ENCODE peak calls at places on chromosomes 2 and 18, in six cellular contexts. Q is prostate gland, P is K562, A is H1, Y is sigmoid colon, L is suprapubic skin. Z is an unnamed sample.

GRCh38 chr2:226002438-226002837 is 602.9 kb downstream of the NYAP2 start:
- DNase-seq in Q (no peak), P (no peak), A (no peak), Y (no peak), L (no peak), Z (no peak)

GRCh38 chr2:120750488-120751210 is 15.0 kb downstream of the GLI2 start:
- DNase-seq in Q (no peak), P (no peak), A (peak), Y (peak), L (peak), Z (peak)

GRCh38 chr2:239854596-239854995 is 170.5 kb downstream of the NDUFA10 start:
- DNase-seq in Q (no peak), P (no peak), A (no peak), Y (no peak), L (no peak), Z (no peak)

GRCh38 chr2:106037922-106038321 is 156.2 kb downstream of the UXS1 start:
- DNase-seq in Q (no peak), P (no peak), A (no peak), Y (no peak), L (no peak), Z (no peak)

GRCh38 chr2:72149556-72150156 is 2.0 kb upstream of the CYP26B1 start:
- DNase-seq in Q (peak), P (no peak), A (no peak), Y (peak), L (peak), Z (peak)

GRCh38 chr18:21943456-21943855 is 202.9 kb downstream of the MIB1 start:
- DNase-seq in Q (no peak), P (no peak), A (no peak), Y (no peak), L (no peak), Z (no peak)

GRCh38 chr2:8993902-8994278 is 9.6 kb downstream of the MBOAT2 start:
- DNase-seq in Q (no peak), P (no peak), A (no peak), Y (no peak), L (no peak), Z (no peak)

GRCh38 chr2:54416938-54417337 is 39.2 kb upstream of the SPTBN1 start:
- DNase-seq in Q (no peak), P (no peak), A (no peak), Y (no peak), L (no peak), Z (no peak)

GRCh38 chr2:16584824-16585546 is 80.6 kb downstream of the CYRIA start:
- DNase-seq in Q (no peak), P (no peak), A (no peak), Y (no peak), L (no peak), Z (no peak)

GRCh38 chr2:229920011-229920781 is 1.6 kb downstream of the TRIP12 start:
- DNase-seq in Q (peak), P (no peak), A (no peak), Y (no peak), L (no peak), Z (no peak)

GRCh38 chr2:240339411-240340360 is 95.8 kb upstream of the GPC1 start:
- DNase-seq in Q (no peak), P (no peak), A (no peak), Y (no peak), L (peak), Z (peak)

GRCh38 chr2:54455584-54456525 is at the start of gene SPTBN1:
- DNase-seq in Q (peak), P (peak), A (peak), Y (peak), L (peak), Z (peak)

GRCh38 chr2:235116885-235117492 is 165.2 kb downstream of the SH3BP4 start:
- DNase-seq in Q (no peak), P (peak), A (no peak), Y (no peak), L (no peak), Z (no peak)

GRCh38 chr2:11342561-11343343 is 1.7 kb downstream of the ROCK2 start:
- DNase-seq in Q (peak), P (peak), A (no peak), Y (no peak), L (no peak), Z (no peak)

GRCh38 chr18:64993695-64994094 is 757.1 kb upstream of the CDH7 start:
- DNase-seq in Q (no peak), P (no peak), A (no peak), Y (no peak), L (no peak), Z (no peak)

GRCh38 chr2:46984034-46984433 is 68.4 kb upstream of the MCFD2 start:
- DNase-seq in Q (no peak), P (no peak), A (no peak), Y (peak), L (no peak), Z (no peak)

GRCh38 chr2:127771756-127772155 is 39.2 kb downstream of the WDR33 start:
- DNase-seq in Q (no peak), P (no peak), A (no peak), Y (no peak), L (no peak), Z (no peak)

DNA sequence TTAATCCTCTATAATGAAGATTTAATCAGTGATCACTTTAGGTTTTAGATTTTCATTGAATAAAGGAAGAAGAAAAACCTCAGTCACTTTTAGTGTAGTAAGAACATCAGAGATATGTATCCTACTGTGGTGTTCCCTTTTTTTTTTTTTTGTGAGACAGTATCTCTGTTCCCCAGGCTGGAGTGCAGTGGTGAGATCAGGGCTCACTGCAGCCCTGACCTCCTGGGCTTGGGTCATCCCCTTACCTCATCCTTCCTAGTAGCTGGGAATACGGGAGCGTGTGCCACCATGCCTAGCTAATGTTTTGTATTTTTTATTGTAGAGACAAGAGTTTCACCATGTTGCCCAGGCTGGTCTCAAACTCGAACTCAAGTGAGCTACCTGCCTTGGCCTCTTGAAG is 5.1 kb downstream of the SLC39A10 start:
- DNase-seq in Q (no peak), P (peak), A (no peak), Y (no peak), L (no peak), Z (no peak)
- TF ChIP-seq POLR2AphosphoS5 in Q (no peak), P (peak), A (no peak), Y (no peak), L (no peak), Z (no peak)

GRCh38 chr2:42941633-42942176 is 149.3 kb upstream of the HAAO start:
- DNase-seq in Q (no peak), P (no peak), A (no peak), Y (no peak), L (no peak), Z (no peak)

GRCh38 chr2:42942990-42943493 is 150.7 kb upstream of the HAAO start:
- DNase-seq in Q (no peak), P (no peak), A (no peak), Y (no peak), L (no peak), Z (no peak)

GRCh38 chr2:42944744-42945415 is 152.5 kb upstream of the HAAO start:
- DNase-seq in Q (no peak), P (no peak), A (no peak), Y (no peak), L (no peak), Z (no peak)

GRCh38 chr2:42939411-42940206 is 147.2 kb upstream of the HAAO start:
- DNase-seq in Q (no peak), P (no peak), A (no peak), Y (no peak), L (no peak), Z (peak)

GRCh38 chr2:42942214-42942989 is 150.0 kb upstream of the HAAO start:
- DNase-seq in Q (no peak), P (no peak), A (no peak), Y (no peak), L (no peak), Z (no peak)
- TF ChIP-seq POLR2A in Q (no peak), P (no peak), A (no peak), Y (no peak), L (no peak), Z (no peak)

DNA sequence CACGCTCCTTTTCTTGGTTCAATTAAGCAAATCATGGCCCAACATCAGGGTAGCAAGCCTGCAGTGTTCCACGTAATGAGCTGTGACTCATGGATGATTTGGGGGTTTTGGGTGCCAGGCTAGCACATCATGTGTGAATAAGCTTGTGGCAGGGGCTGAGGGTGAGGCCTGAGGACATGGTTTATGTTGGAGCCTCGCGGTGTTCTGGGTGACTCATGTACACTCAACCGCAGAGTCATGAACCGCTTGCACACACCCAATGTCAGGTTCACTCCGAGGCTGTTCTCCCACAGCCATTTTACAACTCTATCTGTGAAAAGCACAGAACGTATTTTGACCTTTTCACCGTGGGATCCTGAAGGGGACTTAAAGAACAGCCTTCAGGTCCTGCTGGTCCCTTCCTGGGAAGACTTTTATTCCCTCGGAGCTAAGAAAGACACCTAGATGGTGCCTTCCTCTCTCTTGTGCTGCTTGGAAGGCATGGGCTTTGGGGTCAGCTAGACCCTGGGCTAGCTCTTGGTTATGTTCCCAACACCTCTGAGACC is 139.9 kb upstream of the ZEB2 start:
- DNase-seq in Q (no peak), P (peak), A (no peak), Y (no peak), L (peak), Z (peak)
- TF ChIP-seq POLR2AphosphoS5 in Q (no peak), P (no peak), A (no peak), Y (no peak), L (peak), Z (no peak)

GRCh38 chr2:109137616-109138015 is 8.6 kb downstream of the SH3RF3 start:
- DNase-seq in Q (no peak), P (no peak), A (no peak), Y (no peak), L (no peak), Z (no peak)

GRCh38 chr2:109136542-109136941 is 7.5 kb downstream of the SH3RF3 start:
- DNase-seq in Q (no peak), P (no peak), A (no peak), Y (no peak), L (no peak), Z (no peak)

GRCh38 chr2:109139844-109140396 is 10.9 kb downstream of the SH3RF3 start:
- DNase-seq in Q (no peak), P (no peak), A (no peak), Y (no peak), L (no peak), Z (no peak)

GRCh38 chr2:109139002-109139401 is 10.0 kb downstream of the SH3RF3 start:
- DNase-seq in Q (no peak), P (no peak), A (no peak), Y (no peak), L (no peak), Z (no peak)

DNA sequence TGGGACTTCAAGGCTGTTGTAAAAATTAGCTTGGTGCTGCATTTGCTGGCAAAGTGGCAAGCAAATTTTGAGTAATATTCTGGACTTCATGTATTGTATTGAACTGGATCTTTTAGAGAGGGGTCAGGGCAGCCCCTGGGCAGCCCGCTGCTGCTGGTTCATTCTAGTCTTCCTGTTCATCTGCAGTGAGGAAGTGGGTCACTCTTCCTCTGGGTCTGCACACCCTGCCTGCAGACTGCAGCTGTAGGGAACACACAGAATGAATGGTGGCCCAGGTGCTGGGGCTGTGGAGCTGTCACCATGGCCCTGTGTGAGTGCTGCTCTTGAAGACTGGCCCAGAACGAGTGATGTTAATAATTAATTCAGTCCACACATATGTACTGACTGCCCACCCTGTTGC is 9.4 kb downstream of the SH3RF3 start:
- DNase-seq in Q (no peak), P (no peak), A (no peak), Y (no peak), L (no peak), Z (no peak)
- TF ChIP-seq POLR2A in Q (no peak), P (no peak), A (no peak), Y (no peak), L (no peak), Z (no peak)

DNA sequence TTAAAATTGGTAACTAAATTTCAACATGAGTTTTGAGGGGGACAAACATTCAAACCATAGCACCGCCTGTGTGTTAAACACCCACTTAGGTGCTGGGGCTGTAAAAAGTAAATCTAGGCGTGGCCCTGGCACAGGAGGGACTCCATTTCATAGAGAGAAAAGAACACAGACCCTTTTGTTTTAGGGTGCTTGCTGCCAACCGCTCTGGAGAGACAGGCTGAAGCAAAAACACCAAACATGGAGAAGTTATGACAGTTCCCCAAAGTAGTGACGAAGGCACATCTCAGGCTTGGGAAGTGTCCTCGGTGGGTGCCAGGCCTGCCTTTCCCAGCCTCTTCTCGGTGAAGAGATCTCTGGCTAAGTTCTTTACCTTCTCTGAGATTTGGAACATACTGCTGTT is 5.1 kb downstream of the ACTG2 start:
- DNase-seq in Q (no peak), P (no peak), A (no peak), Y (peak), L (no peak), Z (no peak)
- TF ChIP-seq POLR2AphosphoS5 in Q (peak), P (no peak), A (no peak), Y (peak), L (no peak), Z (no peak)

DNA sequence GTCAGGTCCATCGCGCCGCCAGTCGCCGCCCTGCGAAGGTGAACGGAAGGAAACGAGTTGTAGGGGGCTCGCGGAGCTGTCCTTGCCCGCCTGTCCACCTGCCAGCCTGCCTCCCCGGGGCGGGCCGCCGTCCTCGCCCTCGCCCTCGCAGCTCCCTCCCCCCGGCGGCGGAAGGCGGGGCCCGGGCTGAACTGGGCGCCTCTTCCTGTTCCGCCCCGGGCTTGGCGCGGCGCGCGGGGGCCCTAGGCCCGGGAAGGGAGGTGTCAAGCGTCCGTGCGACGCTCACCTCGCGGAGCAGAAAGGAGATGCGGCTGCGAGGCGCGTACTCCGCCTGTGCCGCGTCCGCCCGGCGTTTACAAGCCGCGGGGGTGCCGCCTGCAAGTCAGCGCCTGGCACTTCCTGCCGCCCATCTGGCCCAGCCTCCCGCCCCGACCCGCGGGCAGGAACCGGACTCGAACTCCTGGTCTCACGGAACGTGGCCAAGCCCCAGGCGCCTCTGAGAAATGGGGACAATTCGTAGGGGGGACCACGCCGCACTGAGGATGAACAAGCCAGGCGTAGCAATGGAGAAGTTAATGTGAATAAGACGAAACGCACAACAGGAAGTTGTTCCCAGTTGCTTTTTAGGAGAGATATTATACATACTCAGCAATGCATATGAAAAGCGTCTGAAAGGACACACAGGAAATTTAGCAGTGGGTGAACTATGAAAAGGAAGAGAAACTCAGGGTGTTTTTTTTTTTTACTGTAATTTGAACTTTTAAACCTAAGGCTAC is at the start of gene CNPPD1:
- DNase-seq in Q (peak), P (peak), A (peak), Y (peak), L (peak), Z (peak)
- TF ChIP-seq POLR2A in Q (peak), P (peak), A (no peak), Y (peak), L (peak), Z (peak)

Z was measured in stomach.